ENCODE peak calls at places on chromosomes 1 and 21, in four cellular contexts. S is uterus, Y is PC-9, G is psoas muscle. N is an unnamed sample.
A peak's percentile ranks its signal among the peaks of the same experiment; 100 is the strongest.

GRCh38 chr1:78370779-78371482 is 119.8 kb upstream of the PTGFR start:
- DNase-seq in S (no peak), Y (no peak), G (no peak), N (peak; percentile 69)

GRCh38 chr21:37060296-37060695 is 12.6 kb downstream of the PIGP start:
- DNase-seq in S (no peak), Y (peak; percentile 84), G (peak; percentile 36), N (peak; percentile 95)

GRCh38 chr1:208238710-208239517 is 5.3 kb downstream of the PLXNA2 start:
- DNase-seq in S (no peak), Y (no peak), G (no peak), N (peak; percentile 59)

GRCh38 chr1:229121845-229122436 is 149.0 kb upstream of the RAB4A start:
- DNase-seq in S (no peak), G (no peak), Y (no peak), N (no peak)

GRCh38 chr1:85199667-85200366 is 999 bp downstream of the SYDE2 start:
- DNase-seq in G (no peak), Y (no peak), S (no peak), N (no peak)

GRCh38 chr1:30743584-30744059 is 14.0 kb downstream of the LAPTM5 start:
- DNase-seq in S (no peak), G (no peak), Y (no peak), N (no peak)

GRCh38 chr21:39705849-39706248 is 39.1 kb upstream of the IGSF5 start:
- DNase-seq in G (no peak), Y (no peak), S (no peak), N (no peak)

GRCh38 chr1:48470506-48470905 is 1.5 kb downstream of the SPATA6 start:
- DNase-seq in S (peak; percentile 38), Y (no peak), G (peak; percentile 26), N (no peak)

DNA sequence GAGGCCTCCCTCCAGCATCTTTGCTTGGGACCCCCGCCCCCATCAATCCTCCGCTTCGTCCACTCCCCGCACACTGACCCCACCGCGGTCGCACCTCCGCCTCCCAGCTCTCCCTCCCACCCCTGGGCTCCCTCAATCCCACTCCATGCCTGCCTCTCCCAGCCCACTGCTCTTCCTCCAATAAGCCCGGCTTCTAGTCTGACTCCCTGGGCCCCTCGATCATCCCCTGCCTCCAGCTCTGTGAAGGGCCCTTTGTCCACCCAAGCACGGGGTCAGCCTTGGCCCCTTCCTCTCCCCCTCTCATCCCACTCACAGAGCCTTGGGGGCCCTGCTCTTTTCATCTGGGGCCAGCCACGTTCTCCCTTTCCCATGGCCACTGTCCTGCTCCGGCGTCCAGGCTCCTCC is 1.5 kb upstream of the TMEM200B start:
- DNase-seq in Y (no peak), S (no peak), G (no peak), N (no peak)
- H3K4me3 ChIP-seq in Y (no peak overlapping the region), S (peak overlapping the region; percentile 80), G (peak overlapping the region; percentile 77), N (peak overlapping the region; percentile 63)

DNA sequence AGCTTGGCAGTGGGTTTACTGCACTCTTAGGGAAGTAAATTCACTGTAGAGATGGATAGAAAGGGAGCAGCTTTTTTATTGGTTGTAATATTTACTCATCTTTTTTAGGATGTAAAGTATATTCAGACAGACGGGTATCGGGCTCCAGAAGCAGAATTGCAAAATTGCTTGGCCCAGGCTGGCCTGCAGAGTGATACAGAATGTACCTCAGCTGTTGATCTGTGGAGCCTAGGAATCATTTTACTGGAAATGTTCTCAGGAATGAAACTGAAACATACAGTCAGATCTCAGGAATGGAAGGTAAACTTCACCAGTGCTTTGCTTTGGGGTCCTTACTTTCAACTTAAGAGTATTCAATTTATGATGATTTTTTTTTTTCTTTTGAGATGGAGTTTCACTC is 3.2 kb downstream of the UHMK1 start:
- DNase-seq in S (no peak), G (no peak), Y (no peak), N (no peak)
- H3K36me3 ChIP-seq in S (no peaks in the 10 kb centered on the region), G (peaks cover 61% of the 10 kb centered on the region), Y (peaks cover 37% of the 10 kb centered on the region), N (peaks cover 63% of the 10 kb centered on the region)

DNA sequence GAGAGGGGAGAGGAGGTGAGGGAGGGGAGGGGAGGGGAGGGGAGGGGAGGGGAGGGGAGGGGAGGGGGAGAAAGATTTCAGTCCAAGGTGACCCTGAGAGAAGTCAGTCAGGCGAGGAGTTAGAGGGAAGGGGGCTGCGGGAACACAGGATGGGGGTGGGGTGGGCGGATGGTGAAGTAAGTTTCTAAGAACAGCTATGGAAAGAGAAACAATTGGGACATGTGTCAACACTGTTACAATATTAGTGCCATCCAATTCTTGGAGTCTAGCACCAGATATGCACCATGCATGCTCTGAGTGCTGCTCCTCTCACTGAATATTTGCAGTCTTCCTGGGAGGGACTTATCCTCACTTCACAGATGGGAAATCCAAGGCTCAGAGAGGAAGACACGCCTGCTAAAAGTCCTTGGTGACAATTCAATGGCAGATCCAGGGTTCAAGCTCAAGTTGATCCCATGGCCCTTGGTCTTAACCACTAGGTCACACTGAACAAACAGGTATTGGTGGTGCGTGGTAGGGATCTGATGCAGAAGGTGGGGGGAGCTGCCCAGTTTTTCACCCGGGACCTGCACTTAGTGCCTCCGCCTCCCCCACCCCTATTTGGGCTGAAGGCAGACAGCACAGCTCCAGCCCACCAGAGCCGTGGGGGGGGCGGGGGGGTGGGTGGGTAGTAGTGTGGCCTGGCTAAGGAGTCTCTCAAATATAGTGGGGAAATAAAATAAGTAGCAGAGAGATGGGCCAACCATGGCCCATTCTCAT is 42.6 kb upstream of the ECE1 start:
- DNase-seq in S (no peak), Y (no peak), G (no peak), N (no peak)
- H3K4me1 ChIP-seq in S (peaks cover 23% of the 10 kb centered on the region), Y (peaks cover 87% of the 10 kb centered on the region), G (peaks cover 46% of the 10 kb centered on the region), N (peaks cover 28% of the 10 kb centered on the region)

GRCh38 chr1:165697491-165697880 is 876 bp downstream of the ALDH9A1 start:
- DNase-seq in S (no peak), Y (no peak), G (no peak), N (no peak)
- H3K4me3 ChIP-seq in S (peak overlapping the region; percentile 93), Y (peak overlapping the region; percentile 65), G (peak overlapping the region; percentile 77), N (peak overlapping the region; percentile 67)

GRCh38 chr1:21162740-21163464 is 13.8 kb downstream of the EIF4G3 start:
- DNase-seq in S (no peak), Y (no peak), G (no peak), N (no peak)

GRCh38 chr1:21165632-21166031 is 11.1 kb downstream of the EIF4G3 start:
- DNase-seq in G (no peak), Y (no peak), S (no peak), N (no peak)

GRCh38 chr1:21164266-21164665 is 12.4 kb downstream of the EIF4G3 start:
- DNase-seq in Y (no peak), G (no peak), S (no peak), N (peak; percentile 11)

GRCh38 chr1:21161842-21162241 is 14.9 kb downstream of the EIF4G3 start:
- DNase-seq in S (no peak), Y (no peak), G (no peak), N (no peak)

DNA sequence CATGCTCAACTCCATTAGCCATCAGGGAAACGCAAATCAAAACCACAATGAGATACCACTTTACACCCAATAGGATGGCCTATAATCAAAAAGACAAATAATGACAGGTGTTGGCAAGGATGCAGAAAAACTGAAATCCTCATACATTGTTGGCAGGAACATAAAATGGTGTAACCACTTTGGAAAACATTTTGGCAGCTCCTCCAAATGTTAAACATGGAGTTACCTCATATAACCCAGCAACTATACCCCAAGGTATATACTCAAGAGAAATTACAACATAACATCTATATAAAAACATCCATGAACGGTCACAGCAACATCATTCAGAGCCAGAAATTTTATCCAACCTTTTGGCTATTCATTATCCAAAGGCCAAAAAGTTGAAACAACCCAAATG is 11.6 kb downstream of the EIF4G3 start:
- DNase-seq in G (no peak), S (no peak), Y (no peak), N (no peak)
- H3K36me3 ChIP-seq in G (peaks cover 34% of the 10 kb centered on the region), S (no peaks in the 10 kb centered on the region), Y (peaks cover 10% of the 10 kb centered on the region), N (peaks cover 54% of the 10 kb centered on the region)

GRCh38 chr1:27141266-27142003 is 13.5 kb downstream of the SLC9A1 start:
- DNase-seq in G (peak; percentile 82), Y (peak; percentile 91), S (no peak), N (no peak)

GRCh38 chr1:27144349-27144748 is 10.6 kb downstream of the SLC9A1 start:
- DNase-seq in S (no peak), Y (peak; percentile 90), G (no peak), N (no peak)

GRCh38 chr1:27142464-27142863 is 12.5 kb downstream of the SLC9A1 start:
- DNase-seq in Y (peak; percentile 86), S (no peak), G (no peak), N (no peak)

GRCh38 chr1:27144920-27145661 is 9.8 kb downstream of the SLC9A1 start:
- DNase-seq in G (no peak), Y (no peak), S (no peak), N (peak; percentile 22)

DNA sequence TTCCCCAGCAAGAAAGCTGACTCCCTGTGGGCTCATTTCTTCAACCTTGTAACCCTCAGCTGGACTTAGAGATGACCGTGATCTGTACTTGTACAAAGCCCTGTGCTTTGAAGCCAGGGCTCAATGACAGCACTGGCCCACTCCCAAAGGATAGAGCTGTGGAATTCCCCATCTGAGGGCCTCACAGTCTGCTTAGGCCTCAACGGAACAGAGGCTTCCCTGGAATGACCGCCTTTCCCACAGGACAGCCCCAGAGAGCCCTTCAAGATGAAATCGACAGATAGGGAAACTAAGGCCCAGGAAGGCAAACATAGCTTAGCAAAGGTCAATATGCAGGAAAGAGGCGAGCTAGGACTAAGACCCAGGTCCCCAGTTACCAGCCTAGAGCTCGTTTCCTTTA is 11.5 kb downstream of the SLC9A1 start:
- DNase-seq in G (no peak), S (peak; percentile 55), Y (no peak), N (no peak)
- H3K4me1 ChIP-seq in G (peaks cover 82% of the 10 kb centered on the region), S (no peaks in the 10 kb centered on the region), Y (peaks cover 80% of the 10 kb centered on the region), N (peaks cover 17% of the 10 kb centered on the region)

GRCh38 chr1:97904528-97904927 is 16.3 kb downstream of the DPYD start:
- DNase-seq in Y (peak; percentile 58), G (no peak), S (no peak), N (no peak)

GRCh38 chr1:97901017-97901658 is 19.7 kb downstream of the DPYD start:
- DNase-seq in G (no peak), S (no peak), Y (no peak), N (no peak)

GRCh38 chr1:97905141-97905540 is 15.7 kb downstream of the DPYD start:
- DNase-seq in Y (no peak), S (no peak), G (no peak), N (no peak)

GRCh38 chr1:97902067-97902466 is 18.8 kb downstream of the DPYD start:
- DNase-seq in G (no peak), S (no peak), Y (no peak), N (no peak)

DNA sequence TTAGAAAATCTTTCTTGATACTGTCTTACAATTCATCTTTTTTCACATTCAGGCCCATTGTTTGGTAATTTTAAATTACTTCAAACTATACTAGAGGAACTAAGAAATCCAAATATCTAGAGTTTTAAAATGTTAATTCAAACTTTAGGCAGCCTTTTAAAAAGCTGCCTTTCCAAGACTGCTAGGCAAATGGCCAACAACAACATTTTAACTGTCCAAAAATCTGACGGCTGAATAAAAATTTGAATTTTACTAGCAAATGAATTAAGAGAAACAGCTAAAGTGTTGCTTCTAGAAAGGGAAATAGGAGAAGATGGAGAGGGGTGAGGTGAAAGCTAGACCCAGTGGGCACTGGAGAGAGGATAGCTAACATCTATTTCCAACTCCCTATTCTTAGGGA is 17.2 kb downstream of the DPYD start:
- DNase-seq in Y (no peak), S (no peak), G (no peak), N (no peak)
- H3K4me3 ChIP-seq in Y (no peak overlapping the region), S (no peak overlapping the region), G (no peak overlapping the region), N (no peak overlapping the region)

GRCh38 chr1:21848524-21849174 is 36.6 kb downstream of the LDLRAD2 start:
- DNase-seq in Y (no peak), G (no peak), S (no peak), N (no peak)
- H3K36me3 ChIP-seq in Y (no peaks in the 10 kb centered on the region), G (peaks cover 100% of the 10 kb centered on the region), S (no peaks in the 10 kb centered on the region), N (peaks cover 80% of the 10 kb centered on the region)

N was measured in SJSA1.